ENCODE peak calls at places on chromosome 12, in six cellular contexts. I is stimulated activated CD8-positive, alpha-beta memory T cell treated with anti-CD3 and anti-CD28 coated beads, Interleukin-15, amount 100 ng/mL, for 1 hour; M is Peyer's patch; R is CD8-positive, alpha-beta memory T cell; K is hepatic stellate cell; Z is AG09309. W is an unnamed sample.

GRCh38 chr12:42574879-42575278 is 14.7 kb downstream of the PRICKLE1 start:
- DNase-seq in I (no peak), M (no peak), R (no peak), K (no peak), Z (no peak), W (no peak)

GRCh38 chr12:5960783-5961182 is 15.7 kb upstream of the ANO2 start:
- DNase-seq in I (no peak), M (no peak), R (no peak), K (no peak), Z (no peak), W (no peak)

GRCh38 chr12:103208006-103208405 is 250.5 kb downstream of the ASCL1 start:
- DNase-seq in I (no peak), M (no peak), R (no peak), K (no peak), Z (no peak), W (no peak)

GRCh38 chr12:50050410-50051280 is 6.8 kb upstream of the ASIC1 start:
- DNase-seq in I (no peak), M (no peak), R (no peak), K (peak), Z (no peak), W (peak)

GRCh38 chr12:3049176-3049575 is 28.0 kb upstream of the TSPAN9 start:
- DNase-seq in I (no peak), M (no peak), R (no peak), K (no peak), Z (no peak), W (no peak)

GRCh38 chr12:89314060-89314761 is 38.1 kb downstream of the DUSP6 start:
- DNase-seq in I (no peak), M (no peak), R (no peak), K (no peak), Z (no peak), W (no peak)

GRCh38 chr12:130031571-130032189 is 127.9 kb upstream of the TMEM132D start:
- DNase-seq in I (peak), M (peak), R (peak), K (peak), Z (no peak), W (peak)

GRCh38 chr12:84904051-84904450 is 8.5 kb downstream of the SLC6A15 start:
- DNase-seq in I (no peak), M (no peak), R (no peak), K (no peak), Z (no peak), W (no peak)

GRCh38 chr12:4857472-4858291 is 52.0 kb upstream of the KCNA1 start:
- DNase-seq in I (peak), M (peak), R (peak), K (peak), Z (peak), W (peak)

GRCh38 chr12:88153959-88154358 is 11.9 kb downstream of the TMTC3 start:
- DNase-seq in I (no peak), M (no peak), R (no peak), K (peak), Z (peak), W (no peak)

GRCh38 chr12:2652011-2652400 is 142.8 kb upstream of the FKBP4 start:
- DNase-seq in I (no peak), M (no peak), R (no peak), K (no peak), Z (no peak), W (no peak)

GRCh38 chr12:91127296-91127695 is 16.0 kb upstream of the LUM start:
- DNase-seq in I (no peak), M (no peak), R (no peak), K (no peak), Z (no peak), W (no peak)

GRCh38 chr12:51622564-51622963 is 31.5 kb downstream of the SCN8A start:
- DNase-seq in I (no peak), M (no peak), R (no peak), K (peak), Z (no peak), W (no peak)

GRCh38 chr12:48980389-48980952 is 2.3 kb downstream of the WNT1 start:
- DNase-seq in I (no peak), M (peak), R (peak), K (no peak), Z (no peak), W (no peak)

GRCh38 chr12:1883513-1883912 is 34.9 kb downstream of the CACNA2D4 start:
- DNase-seq in I (no peak), M (no peak), R (no peak), K (no peak), Z (no peak), W (no peak)

GRCh38 chr12:45988259-45988658 is 2.1 kb downstream of the SCAF11 start:
- DNase-seq in I (no peak), M (no peak), R (no peak), K (no peak), Z (no peak), W (no peak)